ENCODE peak calls at places on chromosome 2, in nine cellular contexts. One of them, this sample, is unnamed.

GRCh38 chr2:199336546-199336945 is 121.2 kb downstream of the SATB2 start:
- DNase-seq in transverse colon: no peak
- DNase-seq in OCI-LY7: no peak
- DNase-seq in suprapubic skin: no peak
- DNase-seq in mesothelial cell of epicardium: no peak
- DNase-seq in mucosa of descending colon: no peak
- DNase-seq in IMR-90: no peak
- DNase-seq in fibroblast of villous mesenchyme: peak
- DNase-seq in H9: no peak
- DNase-seq in this sample: no peak

GRCh38 chr2:118807668-118808428 is 39.6 kb downstream of the EN1 start:
- DNase-seq in transverse colon: no peak
- DNase-seq in OCI-LY7: no peak
- DNase-seq in suprapubic skin: no peak
- DNase-seq in mesothelial cell of epicardium: no peak
- DNase-seq in mucosa of descending colon: no peak
- DNase-seq in IMR-90: no peak
- DNase-seq in fibroblast of villous mesenchyme: no peak
- DNase-seq in H9: no peak
- DNase-seq in this sample: peak

GRCh38 chr2:28633739-28634138 is 117.9 kb upstream of the PPP1CB start:
- DNase-seq in transverse colon: peak
- DNase-seq in OCI-LY7: no peak
- DNase-seq in suprapubic skin: no peak
- DNase-seq in mesothelial cell of epicardium: no peak
- DNase-seq in mucosa of descending colon: peak
- DNase-seq in IMR-90: peak
- DNase-seq in fibroblast of villous mesenchyme: peak
- DNase-seq in H9: no peak
- DNase-seq in this sample: no peak

GRCh38 chr2:173141666-173142065 is 66.0 kb downstream of the MAP3K20 start:
- DNase-seq in transverse colon: no peak
- DNase-seq in OCI-LY7: no peak
- DNase-seq in suprapubic skin: no peak
- DNase-seq in mesothelial cell of epicardium: no peak
- DNase-seq in mucosa of descending colon: no peak
- DNase-seq in IMR-90: no peak
- DNase-seq in fibroblast of villous mesenchyme: no peak
- DNase-seq in H9: no peak
- DNase-seq in this sample: no peak

GRCh38 chr2:238916176-238916874 is 68.4 kb downstream of the TWIST2 start:
- DNase-seq in transverse colon: no peak
- DNase-seq in OCI-LY7: no peak
- DNase-seq in suprapubic skin: no peak
- DNase-seq in mesothelial cell of epicardium: no peak
- DNase-seq in mucosa of descending colon: no peak
- DNase-seq in IMR-90: no peak
- DNase-seq in fibroblast of villous mesenchyme: no peak
- DNase-seq in H9: no peak
- DNase-seq in this sample: no peak

GRCh38 chr2:237067985-237068576 is 17.6 kb upstream of the COPS8 start:
- DNase-seq in transverse colon: no peak
- DNase-seq in OCI-LY7: no peak
- DNase-seq in suprapubic skin: no peak
- DNase-seq in mesothelial cell of epicardium: no peak
- DNase-seq in mucosa of descending colon: no peak
- DNase-seq in IMR-90: no peak
- DNase-seq in fibroblast of villous mesenchyme: no peak
- DNase-seq in H9: no peak
- DNase-seq in this sample: no peak

GRCh38 chr2:226756131-226756530 is 43.5 kb downstream of the IRS1 start:
- DNase-seq in transverse colon: no peak
- DNase-seq in OCI-LY7: no peak
- DNase-seq in suprapubic skin: no peak
- DNase-seq in mesothelial cell of epicardium: no peak
- DNase-seq in mucosa of descending colon: no peak
- DNase-seq in IMR-90: peak
- DNase-seq in fibroblast of villous mesenchyme: peak
- DNase-seq in H9: no peak
- DNase-seq in this sample: no peak

GRCh38 chr2:46482490-46482889 is 3.1 kb downstream of the TMEM247 start:
- DNase-seq in transverse colon: no peak
- DNase-seq in OCI-LY7: no peak
- DNase-seq in suprapubic skin: no peak
- DNase-seq in mesothelial cell of epicardium: no peak
- DNase-seq in mucosa of descending colon: no peak
- DNase-seq in IMR-90: no peak
- DNase-seq in fibroblast of villous mesenchyme: no peak
- DNase-seq in H9: no peak
- DNase-seq in this sample: no peak

GRCh38 chr2:227888289-227888688 is 16.9 kb downstream of the DAW1 start:
- DNase-seq in transverse colon: peak
- DNase-seq in OCI-LY7: no peak
- DNase-seq in suprapubic skin: no peak
- DNase-seq in mesothelial cell of epicardium: no peak
- DNase-seq in mucosa of descending colon: peak
- DNase-seq in IMR-90: no peak
- DNase-seq in fibroblast of villous mesenchyme: no peak
- DNase-seq in H9: peak
- DNase-seq in this sample: no peak

GRCh38 chr2:47225061-47225783 is 70.1 kb upstream of the STPG4 start:
- DNase-seq in transverse colon: peak
- DNase-seq in OCI-LY7: no peak
- DNase-seq in suprapubic skin: no peak
- DNase-seq in mesothelial cell of epicardium: no peak
- DNase-seq in mucosa of descending colon: peak
- DNase-seq in IMR-90: peak
- DNase-seq in fibroblast of villous mesenchyme: peak
- DNase-seq in H9: no peak
- DNase-seq in this sample: no peak

GRCh38 chr2:68294187-68294586 is 25.6 kb downstream of the CNRIP1 start:
- DNase-seq in transverse colon: no peak
- DNase-seq in OCI-LY7: no peak
- DNase-seq in suprapubic skin: no peak
- DNase-seq in mesothelial cell of epicardium: no peak
- DNase-seq in mucosa of descending colon: no peak
- DNase-seq in IMR-90: no peak
- DNase-seq in fibroblast of villous mesenchyme: no peak
- DNase-seq in H9: no peak
- DNase-seq in this sample: no peak
- TF ChIP-seq CTCF in transverse colon: no peak
- TF ChIP-seq CTCF in OCI-LY7: peak
- TF ChIP-seq CTCF in suprapubic skin: no peak
- TF ChIP-seq CTCF in mesothelial cell of epicardium: no peak
- TF ChIP-seq CTCF in mucosa of descending colon: no peak
- TF ChIP-seq CTCF in IMR-90: no peak
- TF ChIP-seq CTCF in fibroblast of villous mesenchyme: no peak
- TF ChIP-seq CTCF in H9: peak
- TF ChIP-seq CTCF in this sample: no peak

DNA sequence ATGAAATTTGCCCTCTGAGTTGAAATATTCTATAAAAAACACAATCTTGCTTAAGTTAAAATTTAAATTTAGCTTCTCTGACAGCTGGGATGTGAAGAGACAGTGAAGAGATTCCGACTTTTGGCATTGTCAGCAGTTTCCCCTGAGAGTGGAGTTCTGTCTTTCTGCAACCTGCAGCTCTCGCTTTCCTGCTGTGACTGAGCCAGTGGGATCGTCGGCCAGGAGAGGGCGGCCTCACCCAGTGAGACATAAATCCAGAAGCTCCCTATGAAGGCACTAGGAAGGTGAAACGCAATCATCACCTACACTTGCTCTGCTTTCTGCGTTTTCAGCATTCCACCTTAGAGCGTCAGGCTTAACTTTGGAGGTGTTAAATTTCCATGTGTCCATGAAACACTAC is 75.4 kb upstream of the HNMT start:
- DNase-seq in transverse colon: peak
- DNase-seq in OCI-LY7: no peak
- DNase-seq in suprapubic skin: no peak
- DNase-seq in mesothelial cell of epicardium: no peak
- DNase-seq in mucosa of descending colon: peak
- DNase-seq in IMR-90: no peak
- DNase-seq in fibroblast of villous mesenchyme: peak
- DNase-seq in H9: peak
- DNase-seq in this sample: peak
- TF ChIP-seq CTCF in transverse colon: peak
- TF ChIP-seq CTCF in OCI-LY7: peak
- TF ChIP-seq CTCF in suprapubic skin: no peak
- TF ChIP-seq CTCF in mesothelial cell of epicardium: peak
- TF ChIP-seq CTCF in mucosa of descending colon: no peak
- TF ChIP-seq CTCF in IMR-90: peak
- TF ChIP-seq CTCF in fibroblast of villous mesenchyme: peak
- TF ChIP-seq CTCF in H9: peak
- TF ChIP-seq CTCF in this sample: peak

GRCh38 chr2:153967248-153967973 is 95.7 kb downstream of the GALNT13 start:
- DNase-seq in transverse colon: no peak
- DNase-seq in OCI-LY7: no peak
- DNase-seq in suprapubic skin: no peak
- DNase-seq in mesothelial cell of epicardium: no peak
- DNase-seq in mucosa of descending colon: no peak
- DNase-seq in IMR-90: no peak
- DNase-seq in fibroblast of villous mesenchyme: no peak
- DNase-seq in H9: no peak
- DNase-seq in this sample: no peak
- TF ChIP-seq CTCF in transverse colon: no peak
- TF ChIP-seq CTCF in OCI-LY7: no peak
- TF ChIP-seq CTCF in suprapubic skin: no peak
- TF ChIP-seq CTCF in mesothelial cell of epicardium: no peak
- TF ChIP-seq CTCF in mucosa of descending colon: no peak
- TF ChIP-seq CTCF in IMR-90: no peak
- TF ChIP-seq CTCF in fibroblast of villous mesenchyme: no peak
- TF ChIP-seq CTCF in H9: no peak
- TF ChIP-seq CTCF in this sample: no peak

GRCh38 chr2:212595036-212595654 is 56.5 kb upstream of the ERBB4 start:
- DNase-seq in transverse colon: no peak
- DNase-seq in OCI-LY7: peak
- DNase-seq in suprapubic skin: no peak
- DNase-seq in mesothelial cell of epicardium: no peak
- DNase-seq in mucosa of descending colon: no peak
- DNase-seq in IMR-90: peak
- DNase-seq in fibroblast of villous mesenchyme: peak
- DNase-seq in H9: no peak
- DNase-seq in this sample: peak
- TF ChIP-seq CTCF in transverse colon: no peak
- TF ChIP-seq CTCF in OCI-LY7: peak
- TF ChIP-seq CTCF in suprapubic skin: no peak
- TF ChIP-seq CTCF in mesothelial cell of epicardium: no peak
- TF ChIP-seq CTCF in mucosa of descending colon: no peak
- TF ChIP-seq CTCF in IMR-90: peak
- TF ChIP-seq CTCF in fibroblast of villous mesenchyme: no peak
- TF ChIP-seq CTCF in H9: peak
- TF ChIP-seq CTCF in this sample: peak

DNA sequence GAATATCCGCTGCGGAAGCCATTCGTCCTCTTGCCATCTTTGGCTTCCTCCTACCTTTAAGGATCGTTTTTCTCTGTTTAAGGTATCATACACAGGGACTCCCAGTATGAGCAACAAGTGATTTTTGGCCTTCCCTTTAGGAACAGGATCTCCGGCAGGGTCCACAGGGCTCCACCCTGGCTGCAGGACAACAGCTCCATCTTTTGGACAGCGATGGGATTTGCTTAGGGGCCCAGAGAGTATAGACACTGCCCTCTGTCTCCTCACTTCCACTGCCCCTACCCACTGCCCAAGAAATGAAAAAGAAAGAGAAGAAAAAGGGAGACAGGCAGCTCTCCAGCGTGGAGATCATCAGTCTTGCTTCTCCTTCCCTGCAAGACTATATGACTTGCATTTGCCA is 224.5 kb downstream of the UXS1 start:
- DNase-seq in transverse colon: no peak
- DNase-seq in OCI-LY7: peak
- DNase-seq in suprapubic skin: no peak
- DNase-seq in mesothelial cell of epicardium: no peak
- DNase-seq in mucosa of descending colon: no peak
- DNase-seq in IMR-90: no peak
- DNase-seq in fibroblast of villous mesenchyme: no peak
- DNase-seq in H9: peak
- DNase-seq in this sample: peak
- TF ChIP-seq CTCF in transverse colon: no peak
- TF ChIP-seq CTCF in OCI-LY7: peak
- TF ChIP-seq CTCF in suprapubic skin: no peak
- TF ChIP-seq CTCF in mesothelial cell of epicardium: no peak
- TF ChIP-seq CTCF in mucosa of descending colon: no peak
- TF ChIP-seq CTCF in IMR-90: peak
- TF ChIP-seq CTCF in fibroblast of villous mesenchyme: peak
- TF ChIP-seq CTCF in H9: peak
- TF ChIP-seq CTCF in this sample: peak

This sample was measured in A673.